ENCODE peak calls at places on chromosomes 13 and 19, in four cellular contexts. A, M, C and J are unnamed samples.
A peak's percentile ranks its signal among the peaks of the same experiment; 100 is the strongest.

GRCh38 chr19:15280915-15281683 is 48.9 kb upstream of the EPHX3 start:
- DNase-seq in A (no peak), M (no peak), C (peak; percentile 69), J (peak; percentile 82)

GRCh38 chr19:11198769-11199469 is 1.6 kb upstream of the KANK2 start:
- DNase-seq in A (no peak), M (no peak), C (no peak), J (no peak)

GRCh38 chr19:17606786-17607185 is 51.3 kb downstream of the COLGALT1 start:
- DNase-seq in A (no peak), M (no peak), C (no peak), J (no peak)

GRCh38 chr19:1524972-1525325 is 1.1 kb downstream of the PLK5 start:
- DNase-seq in A (no peak), M (no peak), C (no peak), J (no peak)

GRCh38 chr13:39196957-39197644 is 158.8 kb downstream of the NHLRC3 start:
- DNase-seq in A (no peak), M (no peak), C (no peak), J (no peak)

GRCh38 chr13:112870737-112871287 is 98.2 kb upstream of the MCF2L start:
- DNase-seq in A (no peak), M (no peak), C (no peak), J (no peak)

GRCh38 chr19:57786906-57787305 is 17.4 kb downstream of the ZNF586 start:
- DNase-seq in A (no peak), M (no peak), C (no peak), J (no peak)

GRCh38 chr13:97435794-97436193 is 1.8 kb downstream of the RAP2A start:
- DNase-seq in A (no peak), M (peak; percentile 13), C (no peak), J (no peak)

GRCh38 chr19:46902402-46902766 is 41.6 kb downstream of the ARHGAP35 start:
- DNase-seq in A (no peak), M (no peak), C (peak; percentile 55), J (no peak)

GRCh38 chr13:95153647-95154405 is 147.4 kb downstream of the ABCC4 start:
- DNase-seq in A (no peak), M (no peak), C (no peak), J (no peak)

GRCh38 chr19:53600217-53600616 is 31.6 kb upstream of the DPRX start:
- DNase-seq in A (no peak), M (no peak), C (no peak), J (no peak)

GRCh38 chr19:21491161-21491560 is 14.2 kb upstream of the ZNF429 start:
- DNase-seq in A (no peak), M (no peak), C (no peak), J (peak; percentile 28)

GRCh38 chr19:6045108-6045507 is 65.2 kb downstream of the RFX2 start:
- DNase-seq in A (no peak), M (no peak), C (no peak), J (no peak)

GRCh38 chr19:14078406-14078805 is 5.8 kb downstream of the MISP3 start:
- DNase-seq in A (no peak), M (no peak), C (no peak), J (no peak)

GRCh38 chr13:111510502-111511218 is 190.2 kb downstream of the TEX29 start:
- DNase-seq in A (no peak), M (no peak), C (no peak), J (no peak)